ENCODE peak calls at places on chromosome 18, in seven cellular contexts. One of them, this sample, is unnamed.

GRCh38 chr18:27400001-27400400 is 214.9 kb upstream of the CHST9 start:
- DNase-seq in fibroblast of lung: no peak
- DNase-seq in hepatocyte: no peak
- DNase-seq in astrocyte: no peak
- DNase-seq in K562: no peak
- DNase-seq in stomach: no peak
- DNase-seq in heart left ventricle: no peak
- DNase-seq in this sample: no peak

GRCh38 chr18:49926076-49926745 is 112.9 kb upstream of the ACAA2 start:
- DNase-seq in fibroblast of lung: no peak
- DNase-seq in hepatocyte: no peak
- DNase-seq in astrocyte: peak
- DNase-seq in K562: no peak
- DNase-seq in stomach: no peak
- DNase-seq in heart left ventricle: no peak
- DNase-seq in this sample: no peak

GRCh38 chr18:79248495-79249078 is 147.1 kb upstream of the NFATC1 start:
- DNase-seq in fibroblast of lung: peak
- DNase-seq in hepatocyte: no peak
- DNase-seq in astrocyte: peak
- DNase-seq in K562: no peak
- DNase-seq in stomach: no peak
- DNase-seq in heart left ventricle: no peak
- DNase-seq in this sample: no peak

GRCh38 chr18:13756261-13756660 is 29.8 kb downstream of the RNMT start:
- DNase-seq in fibroblast of lung: no peak
- DNase-seq in hepatocyte: no peak
- DNase-seq in astrocyte: no peak
- DNase-seq in K562: no peak
- DNase-seq in stomach: no peak
- DNase-seq in heart left ventricle: no peak
- DNase-seq in this sample: no peak

GRCh38 chr18:47150029-47150823 is at the start of gene HDHD2:
- DNase-seq in fibroblast of lung: peak
- DNase-seq in hepatocyte: peak
- DNase-seq in astrocyte: peak
- DNase-seq in K562: peak
- DNase-seq in stomach: peak
- DNase-seq in heart left ventricle: peak
- DNase-seq in this sample: peak

GRCh38 chr18:37641573-37641972 is 76.0 kb upstream of the CELF4 start:
- DNase-seq in fibroblast of lung: no peak
- DNase-seq in hepatocyte: no peak
- DNase-seq in astrocyte: no peak
- DNase-seq in K562: no peak
- DNase-seq in stomach: no peak
- DNase-seq in heart left ventricle: no peak
- DNase-seq in this sample: no peak

GRCh38 chr18:24270937-24271380 is 126.7 kb downstream of the OSBPL1A start:
- DNase-seq in fibroblast of lung: peak
- DNase-seq in hepatocyte: peak
- DNase-seq in astrocyte: peak
- DNase-seq in K562: no peak
- DNase-seq in stomach: no peak
- DNase-seq in heart left ventricle: no peak
- DNase-seq in this sample: no peak

GRCh38 chr18:10270160-10270571 is 184.3 kb upstream of the APCDD1 start:
- DNase-seq in fibroblast of lung: peak
- DNase-seq in hepatocyte: no peak
- DNase-seq in astrocyte: peak
- DNase-seq in K562: no peak
- DNase-seq in stomach: peak
- DNase-seq in heart left ventricle: peak
- DNase-seq in this sample: no peak

GRCh38 chr18:63971320-63972071 is 1.6 kb downstream of the SERPINB8 start:
- DNase-seq in fibroblast of lung: no peak
- DNase-seq in hepatocyte: no peak
- DNase-seq in astrocyte: peak
- DNase-seq in K562: no peak
- DNase-seq in stomach: no peak
- DNase-seq in heart left ventricle: no peak
- DNase-seq in this sample: no peak

GRCh38 chr18:62437520-62438329 is 85.1 kb upstream of the ZCCHC2 start:
- DNase-seq in fibroblast of lung: no peak
- DNase-seq in hepatocyte: no peak
- DNase-seq in astrocyte: no peak
- DNase-seq in K562: no peak
- DNase-seq in stomach: no peak
- DNase-seq in heart left ventricle: peak
- DNase-seq in this sample: no peak

GRCh38 chr18:56639094-56639361 is 636 bp upstream of the TXNL1 start:
- DNase-seq in fibroblast of lung: no peak
- DNase-seq in hepatocyte: no peak
- DNase-seq in astrocyte: no peak
- DNase-seq in K562: no peak
- DNase-seq in stomach: no peak
- DNase-seq in heart left ventricle: no peak
- DNase-seq in this sample: no peak

GRCh38 chr18:3889803-3890202 is 439.8 kb downstream of the TGIF1 start:
- DNase-seq in fibroblast of lung: peak
- DNase-seq in hepatocyte: peak
- DNase-seq in astrocyte: peak
- DNase-seq in K562: no peak
- DNase-seq in stomach: no peak
- DNase-seq in heart left ventricle: no peak
- DNase-seq in this sample: no peak

GRCh38 chr18:6281874-6282273 is 132.8 kb downstream of the L3MBTL4 start:
- DNase-seq in fibroblast of lung: no peak
- DNase-seq in hepatocyte: peak
- DNase-seq in astrocyte: no peak
- DNase-seq in K562: no peak
- DNase-seq in stomach: no peak
- DNase-seq in heart left ventricle: no peak
- DNase-seq in this sample: no peak

GRCh38 chr18:3264362-3264761 is 2.4 kb downstream of the MYL12B start:
- DNase-seq in fibroblast of lung: no peak
- DNase-seq in hepatocyte: peak
- DNase-seq in astrocyte: no peak
- DNase-seq in K562: no peak
- DNase-seq in stomach: no peak
- DNase-seq in heart left ventricle: no peak
- DNase-seq in this sample: no peak

GRCh38 chr18:10536270-10536669 is 10.4 kb downstream of the NAPG start:
- DNase-seq in fibroblast of lung: no peak
- DNase-seq in hepatocyte: no peak
- DNase-seq in astrocyte: peak
- DNase-seq in K562: no peak
- DNase-seq in stomach: no peak
- DNase-seq in heart left ventricle: no peak
- DNase-seq in this sample: no peak

GRCh38 chr18:24051256-24051947 is 36.8 kb downstream of the TTC39C start:
- DNase-seq in fibroblast of lung: peak
- DNase-seq in hepatocyte: peak
- DNase-seq in astrocyte: peak
- DNase-seq in K562: no peak
- DNase-seq in stomach: no peak
- DNase-seq in heart left ventricle: no peak
- DNase-seq in this sample: no peak

GRCh38 chr18:32049393-32050161 is 31.0 kb downstream of the RNF125 start:
- DNase-seq in fibroblast of lung: no peak
- DNase-seq in hepatocyte: no peak
- DNase-seq in astrocyte: peak
- DNase-seq in K562: no peak
- DNase-seq in stomach: peak
- DNase-seq in heart left ventricle: peak
- DNase-seq in this sample: no peak
- H3K4me3 ChIP-seq in fibroblast of lung: no peak
- H3K4me3 ChIP-seq in hepatocyte: no peak
- H3K4me3 ChIP-seq in astrocyte: no peak
- H3K4me3 ChIP-seq in K562: no peak
- H3K4me3 ChIP-seq in stomach: no peak
- H3K4me3 ChIP-seq in heart left ventricle: no peak
- H3K4me3 ChIP-seq in this sample: no peak

GRCh38 chr18:77078671-77079070 is 53.9 kb downstream of the MBP start:
- DNase-seq in fibroblast of lung: no peak
- DNase-seq in hepatocyte: no peak
- DNase-seq in astrocyte: no peak
- DNase-seq in K562: no peak
- DNase-seq in stomach: no peak
- DNase-seq in heart left ventricle: no peak
- DNase-seq in this sample: no peak

GRCh38 chr18:77079088-77079487 is 53.5 kb downstream of the MBP start:
- DNase-seq in fibroblast of lung: no peak
- DNase-seq in hepatocyte: no peak
- DNase-seq in astrocyte: no peak
- DNase-seq in K562: no peak
- DNase-seq in stomach: no peak
- DNase-seq in heart left ventricle: no peak
- DNase-seq in this sample: no peak

GRCh38 chr18:77081387-77081773 is 51.2 kb downstream of the MBP start:
- DNase-seq in fibroblast of lung: peak
- DNase-seq in hepatocyte: no peak
- DNase-seq in astrocyte: peak
- DNase-seq in K562: no peak
- DNase-seq in stomach: no peak
- DNase-seq in heart left ventricle: no peak
- DNase-seq in this sample: no peak

GRCh38 chr18:77082316-77082715 is 50.3 kb downstream of the MBP start:
- DNase-seq in fibroblast of lung: no peak
- DNase-seq in hepatocyte: no peak
- DNase-seq in astrocyte: no peak
- DNase-seq in K562: no peak
- DNase-seq in stomach: no peak
- DNase-seq in heart left ventricle: no peak
- DNase-seq in this sample: no peak

DNA sequence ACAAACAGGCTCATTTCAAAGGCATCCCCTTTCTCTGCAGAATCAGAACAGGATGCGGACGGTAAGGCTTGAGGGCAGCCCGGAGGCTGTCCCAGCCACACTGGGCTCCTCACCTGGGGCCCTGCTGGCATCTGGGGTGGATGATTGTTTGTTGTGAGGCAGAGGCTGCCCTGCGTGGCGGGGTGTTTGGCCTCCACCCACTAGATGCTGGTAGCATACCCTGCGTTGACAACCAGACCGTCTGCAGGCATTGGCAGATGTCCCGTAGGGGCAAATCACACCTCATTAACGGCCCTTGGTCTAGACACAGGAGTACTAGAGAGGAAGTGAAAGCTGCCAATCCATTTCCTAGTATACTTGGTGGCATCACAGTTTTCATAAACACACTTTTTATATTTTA is 52.3 kb downstream of the MBP start:
- DNase-seq in fibroblast of lung: no peak
- DNase-seq in hepatocyte: no peak
- DNase-seq in astrocyte: no peak
- DNase-seq in K562: no peak
- DNase-seq in stomach: no peak
- DNase-seq in heart left ventricle: no peak
- DNase-seq in this sample: no peak
- H3K27ac ChIP-seq in fibroblast of lung: peak
- H3K27ac ChIP-seq in hepatocyte: no peak
- H3K27ac ChIP-seq in astrocyte: no peak
- H3K27ac ChIP-seq in K562: no peak
- H3K27ac ChIP-seq in stomach: peak
- H3K27ac ChIP-seq in heart left ventricle: no peak
- H3K27ac ChIP-seq in this sample: no peak

GRCh38 chr18:22933206-22933957 is at the start of gene RBBP8:
- DNase-seq in fibroblast of lung: peak
- DNase-seq in hepatocyte: peak
- DNase-seq in astrocyte: peak
- DNase-seq in K562: peak
- DNase-seq in stomach: peak
- DNase-seq in heart left ventricle: peak
- DNase-seq in this sample: peak

GRCh38 chr18:22933958-22934423 is 863 bp downstream of the RBBP8 start:
- DNase-seq in fibroblast of lung: no peak
- DNase-seq in hepatocyte: no peak
- DNase-seq in astrocyte: peak
- DNase-seq in K562: peak
- DNase-seq in stomach: no peak
- DNase-seq in heart left ventricle: no peak
- DNase-seq in this sample: no peak

GRCh38 chr18:22936515-22936914 is 3.4 kb downstream of the RBBP8 start:
- DNase-seq in fibroblast of lung: no peak
- DNase-seq in hepatocyte: no peak
- DNase-seq in astrocyte: no peak
- DNase-seq in K562: no peak
- DNase-seq in stomach: no peak
- DNase-seq in heart left ventricle: no peak
- DNase-seq in this sample: no peak

GRCh38 chr18:22935431-22935830 is 2.3 kb downstream of the RBBP8 start:
- DNase-seq in fibroblast of lung: no peak
- DNase-seq in hepatocyte: no peak
- DNase-seq in astrocyte: no peak
- DNase-seq in K562: no peak
- DNase-seq in stomach: no peak
- DNase-seq in heart left ventricle: no peak
- DNase-seq in this sample: no peak

GRCh38 chr18:22934789-22935188 is 1.7 kb downstream of the RBBP8 start:
- DNase-seq in fibroblast of lung: no peak
- DNase-seq in hepatocyte: no peak
- DNase-seq in astrocyte: no peak
- DNase-seq in K562: no peak
- DNase-seq in stomach: no peak
- DNase-seq in heart left ventricle: no peak
- DNase-seq in this sample: no peak
- H3K4me3 ChIP-seq in fibroblast of lung: peak
- H3K4me3 ChIP-seq in hepatocyte: no peak
- H3K4me3 ChIP-seq in astrocyte: no peak
- H3K4me3 ChIP-seq in K562: peak
- H3K4me3 ChIP-seq in stomach: no peak
- H3K4me3 ChIP-seq in heart left ventricle: no peak
- H3K4me3 ChIP-seq in this sample: no peak

DNA sequence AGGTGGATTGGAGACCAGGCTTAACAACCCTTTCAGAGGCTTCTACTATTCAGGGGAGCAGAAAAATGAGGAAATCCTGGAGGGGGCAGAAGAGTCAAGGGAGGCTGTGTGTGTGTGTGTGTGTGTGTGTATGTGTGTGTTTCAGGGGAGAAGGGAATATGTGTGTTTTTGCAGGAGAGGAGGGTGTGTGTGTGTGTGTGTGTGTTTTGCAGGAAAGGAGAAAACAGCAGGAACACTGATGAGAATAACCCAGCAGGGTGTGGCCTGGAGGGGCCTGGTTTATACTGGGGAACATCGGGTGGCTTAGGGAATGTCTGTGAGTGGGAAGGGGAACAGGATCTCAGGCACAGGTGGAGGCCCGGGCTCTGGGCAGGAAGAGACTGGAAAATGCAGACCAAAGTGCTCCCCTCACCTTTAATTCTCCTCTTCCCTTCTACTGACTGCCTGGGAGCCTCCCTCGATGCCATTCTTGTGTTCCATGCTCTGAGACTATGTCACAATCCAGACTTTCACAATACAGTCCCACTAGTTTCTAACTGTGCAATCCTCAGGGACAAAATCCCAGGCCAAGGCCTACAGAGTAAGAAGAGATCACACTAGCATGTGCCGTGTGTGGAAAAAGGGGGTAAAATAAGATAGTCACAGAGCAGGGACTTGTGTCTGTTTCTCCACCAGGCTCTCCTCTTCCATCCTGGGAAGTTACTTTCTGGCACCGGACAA is 10.0 kb downstream of the CYB5A start:
- DNase-seq in fibroblast of lung: peak
- DNase-seq in hepatocyte: no peak
- DNase-seq in astrocyte: no peak
- DNase-seq in K562: no peak
- DNase-seq in stomach: no peak
- DNase-seq in heart left ventricle: no peak
- DNase-seq in this sample: no peak
- H3K27ac ChIP-seq in fibroblast of lung: no peak
- H3K27ac ChIP-seq in hepatocyte: peak
- H3K27ac ChIP-seq in astrocyte: no peak
- H3K27ac ChIP-seq in K562: no peak
- H3K27ac ChIP-seq in stomach: peak
- H3K27ac ChIP-seq in heart left ventricle: peak
- H3K27ac ChIP-seq in this sample: peak

This sample was measured in pancreas.